ENCODE peak calls at places on chromosomes 13 and 19, in eight cellular contexts. A is HT-29; P is heart left ventricle; E is stimulated activated CD8-positive, alpha-beta memory T cell treated with anti-CD3 and anti-CD28 coated beads, Interleukin-15, amount 100 ng/mL, for 4 hours; Q is NCI-H1694; K is iris pigment epithelial cell; H is NCI-H1092; Y is NCI-H146. T is an unnamed sample.

GRCh38 chr19:23116802-23117571 is at the start of gene ZNF730:
- DNase-seq in K (peak), E (peak), Y (peak), P (peak), Q (peak), A (no peak), H (peak), T (no peak)

GRCh38 chr13:21060063-21060826 is 1.1 kb downstream of the LATS2 start:
- DNase-seq in P (peak), K (peak), E (no peak), Q (no peak), Y (no peak), A (no peak), H (no peak), T (no peak)

GRCh38 chr19:7869453-7869909 is 4.7 kb downstream of the PRR36 start:
- DNase-seq in E (peak), P (peak), K (peak), Q (no peak), A (peak), Y (no peak), H (no peak), T (peak)

GRCh38 chr19:39428309-39429112 is 7.2 kb downstream of the RPS16 start:
- DNase-seq in Q (no peak), E (no peak), K (peak), Y (no peak), A (peak), P (peak), H (no peak), T (peak)

GRCh38 chr13:113049521-113049941 is 56.1 kb upstream of the F7 start:
- DNase-seq in E (no peak), Y (no peak), A (no peak), H (no peak), K (no peak), Q (no peak), P (peak), T (no peak)

GRCh38 chr19:14450168-14450874 is 17.2 kb downstream of the PKN1 start:
- DNase-seq in K (no peak), P (no peak), Y (peak), H (no peak), E (no peak), A (peak), Q (no peak), T (peak)

GRCh38 chr13:24899601-24900000 is 135.6 kb downstream of the RNF17 start:
- DNase-seq in Y (no peak), A (no peak), K (peak), H (no peak), P (no peak), Q (no peak), E (no peak), T (no peak)

GRCh38 chr13:48578516-48579166 is 45.8 kb upstream of the RCBTB2 start:
- DNase-seq in Q (no peak), P (no peak), E (no peak), A (no peak), K (no peak), Y (no peak), H (no peak), T (no peak)

GRCh38 chr13:76597868-76598267 is 288.3 kb downstream of the KCTD12 start:
- DNase-seq in Y (peak), E (no peak), H (no peak), A (no peak), K (no peak), P (no peak), Q (peak), T (no peak)

GRCh38 chr13:113490496-113491417 is at the start of gene DCUN1D2:
- DNase-seq in K (peak), Q (peak), E (peak), Y (peak), A (peak), P (peak), H (peak), T (peak)

GRCh38 chr19:18743281-18743825 is 47.8 kb downstream of the COMP start:
- DNase-seq in A (no peak), Y (no peak), E (no peak), K (peak), H (no peak), P (peak), Q (no peak), T (no peak)

GRCh38 chr19:50432221-50432626 is 468 bp upstream of the MYBPC2 start:
- DNase-seq in A (no peak), E (no peak), Q (no peak), K (no peak), P (no peak), Y (peak), H (no peak), T (no peak)

GRCh38 chr13:59263531-59263930 is 900.2 kb downstream of the DIAPH3 start:
- DNase-seq in E (no peak), Q (no peak), K (no peak), P (no peak), Y (no peak), H (no peak), A (no peak), T (no peak)

GRCh38 chr13:113049981-113050380 is 55.6 kb upstream of the F7 start:
- DNase-seq in K (no peak), H (no peak), P (peak), Q (no peak), Y (no peak), E (no peak), A (no peak), T (no peak)

GRCh38 chr19:2290441-2291184 is 8.6 kb upstream of the PEAK3 start:
- DNase-seq in Y (peak), H (no peak), A (no peak), E (no peak), K (no peak), P (no peak), Q (no peak), T (no peak)

GRCh38 chr19:7109678-7110289 is 40.3 kb downstream of the ZNF557 start:
- DNase-seq in Y (no peak), H (no peak), P (no peak), Q (no peak), K (peak), A (no peak), E (no peak), T (peak)

GRCh38 chr13:41196620-41197019 is 2.3 kb upstream of the KBTBD7 start:
- DNase-seq in P (no peak), K (no peak), A (peak), H (no peak), Q (no peak), Y (no peak), E (no peak), T (peak)

GRCh38 chr19:16876904-16877361 is 11.9 kb upstream of the F2RL3 start:
- DNase-seq in A (peak), Y (no peak), E (no peak), Q (no peak), H (no peak), P (no peak), K (peak), T (no peak)

GRCh38 chr19:3986260-3987041 is 1.2 kb upstream of the EEF2 start:
- DNase-seq in E (no peak), P (no peak), H (peak), K (peak), A (peak), Q (peak), Y (peak), T (peak)

GRCh38 chr13:24746618-24747247 is 17.2 kb upstream of the RNF17 start:
- DNase-seq in K (peak), P (no peak), Q (no peak), A (no peak), Y (no peak), H (no peak), E (no peak), T (no peak)

GRCh38 chr13:40984670-40985366 is 34.3 kb downstream of the ELF1 start:
- DNase-seq in P (no peak), E (no peak), H (no peak), A (no peak), K (no peak), Y (no peak), Q (no peak), T (no peak)

GRCh38 chr13:59099182-59099950 is 1064.4 kb downstream of the DIAPH3 start:
- DNase-seq in E (no peak), Y (no peak), H (no peak), Q (no peak), A (no peak), K (peak), P (no peak), T (no peak)

GRCh38 chr19:48628486-48629296 is 8.5 kb downstream of the DBP start:
- DNase-seq in H (no peak), K (no peak), Y (no peak), A (no peak), P (no peak), E (no peak), Q (no peak), T (no peak)

GRCh38 chr13:21691500-21691899 is 20.6 kb downstream of the FGF9 start:
- DNase-seq in Y (no peak), H (no peak), P (no peak), Q (no peak), A (no peak), E (no peak), K (no peak), T (no peak)

GRCh38 chr19:5395996-5396939 is 55.7 kb upstream of the PTPRS start:
- DNase-seq in Y (peak), H (no peak), K (no peak), A (no peak), P (no peak), Q (no peak), E (no peak), T (no peak)

GRCh38 chr19:10887616-10888367 is 16.4 kb downstream of the CARM1 start:
- DNase-seq in A (no peak), H (no peak), Q (no peak), E (no peak), K (no peak), P (no peak), Y (no peak), T (no peak)

GRCh38 chr19:7925171-7925837 is 631 bp downstream of the CTXN1 start:
- DNase-seq in H (peak), Q (peak), Y (peak), E (peak), P (no peak), A (peak), K (peak), T (peak)

GRCh38 chr19:34328982-34329381 is 36.0 kb upstream of the GPI start:
- DNase-seq in P (no peak), Q (no peak), Y (no peak), H (no peak), K (no peak), A (no peak), E (no peak), T (no peak)

GRCh38 chr13:97225533-97225932 is 3.4 kb downstream of the MBNL2 start:
- DNase-seq in E (no peak), P (no peak), H (no peak), K (no peak), Q (no peak), A (peak), Y (no peak), T (no peak)

GRCh38 chr19:18349524-18350128 is 9.2 kb downstream of the PGPEP1 start:
- DNase-seq in Y (peak), K (peak), Q (peak), H (no peak), P (no peak), A (peak), E (no peak), T (peak)

GRCh38 chr13:76542176-76542575 is 344.0 kb downstream of the KCTD12 start:
- DNase-seq in Y (no peak), P (no peak), E (no peak), K (no peak), H (no peak), A (no peak), Q (no peak), T (no peak)

GRCh38 chr13:76812206-76812882 is 73.9 kb downstream of the KCTD12 start:
- DNase-seq in K (no peak), A (no peak), E (no peak), H (no peak), Q (peak), Y (no peak), P (peak), T (no peak)

GRCh38 chr19:58558066-58558622 is at the start of gene UBE2M:
- DNase-seq in K (peak), Q (no peak), A (no peak), Y (no peak), H (no peak), P (no peak), E (no peak), T (no peak)

GRCh38 chr19:1154731-1155351 is 19.2 kb downstream of the SBNO2 start:
- DNase-seq in Q (no peak), Y (peak), P (peak), E (no peak), K (peak), H (no peak), A (peak), T (peak)

T was measured in HepG2.